ENCODE peak calls at places on chromosomes 7 and 10, in four cellular contexts. One of them, this sample, is unnamed.

GRCh38 chr7:153941061-153941460 is 111.1 kb upstream of the DPP6 start:
- DNase-seq in HFF-Myc: no peak
- DNase-seq in fibroblast of lung: no peak
- DNase-seq in A549: no peak
- DNase-seq in this sample: no peak

GRCh38 chr7:26284995-26285632 is 6.5 kb upstream of the SNX10 start:
- DNase-seq in fibroblast of lung: no peak
- DNase-seq in A549: peak; percentile 33
- DNase-seq in HFF-Myc: no peak
- DNase-seq in this sample: peak; percentile 54

GRCh38 chr7:151014950-151015349 is 9.3 kb downstream of the ATG9B start:
- DNase-seq in fibroblast of lung: no peak
- DNase-seq in HFF-Myc: no peak
- DNase-seq in A549: no peak
- DNase-seq in this sample: no peak

GRCh38 chr7:46283852-46284251 is 362.8 kb upstream of the IGFBP3 start:
- DNase-seq in A549: no peak
- DNase-seq in HFF-Myc: no peak
- DNase-seq in fibroblast of lung: no peak
- DNase-seq in this sample: no peak

GRCh38 chr10:66307826-66308225 is 618.0 kb upstream of the LRRTM3 start:
- DNase-seq in A549: no peak
- DNase-seq in HFF-Myc: no peak
- DNase-seq in fibroblast of lung: no peak
- DNase-seq in this sample: no peak

GRCh38 chr7:91436655-91437054 is 172.4 kb downstream of the FZD1 start:
- DNase-seq in HFF-Myc: no peak
- DNase-seq in fibroblast of lung: no peak
- DNase-seq in A549: no peak
- DNase-seq in this sample: no peak

GRCh38 chr10:95742962-95743535 is 12.9 kb upstream of the ENTPD1 start:
- DNase-seq in A549: no peak
- DNase-seq in fibroblast of lung: peak; percentile 61
- DNase-seq in HFF-Myc: no peak
- DNase-seq in this sample: no peak

GRCh38 chr10:73848821-73849489 is 25.4 kb downstream of the CAMK2G start:
- DNase-seq in A549: peak; percentile 78
- DNase-seq in fibroblast of lung: peak; percentile 65
- DNase-seq in HFF-Myc: peak; percentile 67
- DNase-seq in this sample: peak; percentile 62

GRCh38 chr10:14478201-14478600 is 147.5 kb upstream of the FRMD4A start:
- DNase-seq in A549: no peak
- DNase-seq in fibroblast of lung: no peak
- DNase-seq in HFF-Myc: no peak
- DNase-seq in this sample: no peak

GRCh38 chr7:51009716-51010496 is 227.2 kb upstream of the GRB10 start:
- DNase-seq in fibroblast of lung: peak; percentile 79
- DNase-seq in HFF-Myc: peak; percentile 59
- DNase-seq in A549: no peak
- DNase-seq in this sample: no peak

GRCh38 chr10:100303724-100304319 is 17.3 kb upstream of the BLOC1S2 start:
- DNase-seq in fibroblast of lung: peak; percentile 35
- DNase-seq in HFF-Myc: no peak
- DNase-seq in A549: peak; percentile 55
- DNase-seq in this sample: peak; percentile 41

GRCh38 chr7:116249969-116250553 is 39.7 kb downstream of the TES start:
- DNase-seq in fibroblast of lung: peak; percentile 58
- DNase-seq in HFF-Myc: no peak
- DNase-seq in A549: peak; percentile 78
- DNase-seq in this sample: no peak

GRCh38 chr7:7662527-7662926 is 22.0 kb downstream of the UMAD1 start:
- DNase-seq in HFF-Myc: no peak
- DNase-seq in A549: peak; percentile 6
- DNase-seq in fibroblast of lung: peak; percentile 2
- DNase-seq in this sample: no peak
- TF ChIP-seq CTCF in HFF-Myc: peak; percentile 31
- TF ChIP-seq CTCF in A549: peak; percentile 32
- TF ChIP-seq CTCF in fibroblast of lung: peak; percentile 23
- TF ChIP-seq CTCF in this sample: peak; percentile 74

GRCh38 chr7:124275411-124275810 is 242.5 kb upstream of the TMEM229A start:
- DNase-seq in fibroblast of lung: no peak
- DNase-seq in A549: no peak
- DNase-seq in HFF-Myc: no peak
- DNase-seq in this sample: no peak

GRCh38 chr7:124276005-124276606 is 243.2 kb upstream of the TMEM229A start:
- DNase-seq in HFF-Myc: peak; percentile 1
- DNase-seq in fibroblast of lung: no peak
- DNase-seq in A549: peak; percentile 32
- DNase-seq in this sample: no peak
- TF ChIP-seq CTCF in HFF-Myc: peak; percentile 43
- TF ChIP-seq CTCF in fibroblast of lung: peak; percentile 15
- TF ChIP-seq CTCF in A549: peak; percentile 12
- TF ChIP-seq CTCF in this sample: peak; percentile 41

GRCh38 chr10:70542565-70542938 is 60.0 kb downstream of the PRF1 start:
- DNase-seq in A549: no peak
- DNase-seq in fibroblast of lung: no peak
- DNase-seq in HFF-Myc: no peak
- DNase-seq in this sample: no peak

GRCh38 chr10:70541738-70542564 is 60.6 kb downstream of the PRF1 start:
- DNase-seq in HFF-Myc: no peak
- DNase-seq in fibroblast of lung: no peak
- DNase-seq in A549: no peak
- DNase-seq in this sample: no peak

GRCh38 chr10:70540089-70540788 is 61.7 kb downstream of the PALD1 start:
- DNase-seq in HFF-Myc: no peak
- DNase-seq in A549: peak; percentile 27
- DNase-seq in fibroblast of lung: peak; percentile 20
- DNase-seq in this sample: no peak

GRCh38 chr10:70539471-70539870 is 60.9 kb downstream of the PALD1 start:
- DNase-seq in A549: no peak
- DNase-seq in fibroblast of lung: no peak
- DNase-seq in HFF-Myc: no peak
- DNase-seq in this sample: no peak

DNA sequence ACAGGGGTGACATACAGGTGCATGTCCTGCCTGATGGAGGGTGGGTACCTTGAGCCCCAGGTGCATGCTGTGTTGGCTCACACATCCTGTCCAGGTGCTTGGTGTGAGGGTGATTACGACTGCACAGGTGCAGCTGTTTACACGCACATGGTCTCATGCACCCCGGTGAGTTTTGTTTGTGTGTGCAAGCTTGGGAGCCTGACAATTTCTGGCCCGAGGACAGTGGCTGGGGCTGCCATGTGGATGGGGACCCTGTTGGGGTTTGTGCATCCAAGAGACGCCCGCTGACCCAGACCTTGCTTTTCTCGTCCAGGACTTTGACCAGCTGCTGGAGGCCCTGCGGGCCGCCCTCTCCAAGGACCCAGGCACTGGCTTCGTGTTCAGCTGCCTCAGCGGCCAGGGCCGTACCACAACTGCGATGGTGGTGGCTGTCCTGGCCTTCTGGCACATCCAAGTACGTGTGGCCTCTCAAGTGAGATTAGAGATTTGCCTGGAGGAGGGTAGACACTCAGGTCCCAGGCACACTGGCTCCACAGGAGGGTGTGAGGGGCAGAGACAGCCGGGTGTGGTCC is 61.7 kb downstream of the PRF1 start:
- DNase-seq in HFF-Myc: no peak
- DNase-seq in A549: no peak
- DNase-seq in fibroblast of lung: no peak
- DNase-seq in this sample: no peak
- TF ChIP-seq CTCF in HFF-Myc: no peak
- TF ChIP-seq CTCF in A549: no peak
- TF ChIP-seq CTCF in fibroblast of lung: no peak
- TF ChIP-seq CTCF in this sample: peak; percentile 72

GRCh38 chr7:16320261-16320660 is 101.1 kb downstream of the CRPPA start:
- DNase-seq in fibroblast of lung: no peak
- DNase-seq in A549: no peak
- DNase-seq in HFF-Myc: no peak
- DNase-seq in this sample: no peak
- TF ChIP-seq CTCF in fibroblast of lung: no peak
- TF ChIP-seq CTCF in A549: no peak
- TF ChIP-seq CTCF in HFF-Myc: no peak
- TF ChIP-seq CTCF in this sample: no peak

DNA sequence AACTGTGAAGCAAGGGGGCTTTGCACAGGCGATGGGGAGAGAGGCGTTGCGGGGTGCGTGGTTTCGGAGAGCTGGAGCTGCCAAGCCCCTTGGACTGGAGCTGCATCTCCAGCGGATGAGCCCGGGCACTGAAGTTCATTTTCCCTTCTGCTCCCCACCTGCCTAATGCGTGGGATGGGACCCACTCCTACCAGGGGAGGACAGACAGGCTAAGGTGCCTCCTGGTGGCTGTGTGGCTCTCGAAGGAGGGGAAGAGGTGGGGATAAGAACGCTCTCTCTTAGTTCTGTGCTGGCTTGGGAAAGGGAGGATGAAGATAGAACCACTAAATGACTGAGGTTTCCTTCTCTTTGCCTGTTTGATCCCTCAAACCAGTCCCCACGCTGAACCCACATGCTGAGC is 177.6 kb upstream of the PITRM1 start:
- DNase-seq in fibroblast of lung: no peak
- DNase-seq in A549: no peak
- DNase-seq in HFF-Myc: no peak
- DNase-seq in this sample: no peak
- TF ChIP-seq CTCF in fibroblast of lung: no peak
- TF ChIP-seq CTCF in A549: no peak
- TF ChIP-seq CTCF in HFF-Myc: no peak
- TF ChIP-seq CTCF in this sample: no peak

GRCh38 chr10:79390551-79391229 is 43.4 kb downstream of the PPIF start:
- DNase-seq in A549: no peak
- DNase-seq in HFF-Myc: no peak
- DNase-seq in fibroblast of lung: no peak
- DNase-seq in this sample: no peak
- TF ChIP-seq CTCF in A549: no peak
- TF ChIP-seq CTCF in HFF-Myc: no peak
- TF ChIP-seq CTCF in fibroblast of lung: peak; percentile 33
- TF ChIP-seq CTCF in this sample: no peak

GRCh38 chr7:40447345-40447744 is 312.5 kb downstream of the SUGCT start:
- DNase-seq in HFF-Myc: no peak
- DNase-seq in fibroblast of lung: no peak
- DNase-seq in A549: no peak
- DNase-seq in this sample: no peak
- TF ChIP-seq CTCF in HFF-Myc: no peak
- TF ChIP-seq CTCF in fibroblast of lung: no peak
- TF ChIP-seq CTCF in A549: no peak
- TF ChIP-seq CTCF in this sample: peak; percentile 8

DNA sequence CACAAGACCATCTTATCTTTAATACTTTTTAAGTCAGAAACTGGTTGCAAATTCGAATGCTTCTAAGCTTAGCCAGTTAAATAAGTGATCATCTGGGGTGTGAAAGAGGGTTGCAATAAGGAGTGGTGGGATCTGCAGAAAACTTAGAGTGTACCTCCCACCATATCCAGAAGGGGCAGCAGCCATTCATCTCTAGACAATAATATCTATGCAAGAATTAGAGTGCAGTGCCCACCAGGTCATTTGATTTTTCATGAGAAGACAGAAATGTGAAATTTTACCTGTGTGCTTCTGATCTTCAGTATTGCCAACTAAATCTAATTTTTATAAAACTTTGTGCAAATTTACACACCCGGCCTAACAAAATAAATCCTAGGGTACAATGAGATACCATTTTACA is 127.2 kb upstream of the SP4 start:
- DNase-seq in fibroblast of lung: no peak
- DNase-seq in HFF-Myc: no peak
- DNase-seq in A549: peak; percentile 2
- DNase-seq in this sample: no peak
- TF ChIP-seq CTCF in fibroblast of lung: no peak
- TF ChIP-seq CTCF in HFF-Myc: no peak
- TF ChIP-seq CTCF in A549: no peak
- TF ChIP-seq CTCF in this sample: peak; percentile 39

DNA sequence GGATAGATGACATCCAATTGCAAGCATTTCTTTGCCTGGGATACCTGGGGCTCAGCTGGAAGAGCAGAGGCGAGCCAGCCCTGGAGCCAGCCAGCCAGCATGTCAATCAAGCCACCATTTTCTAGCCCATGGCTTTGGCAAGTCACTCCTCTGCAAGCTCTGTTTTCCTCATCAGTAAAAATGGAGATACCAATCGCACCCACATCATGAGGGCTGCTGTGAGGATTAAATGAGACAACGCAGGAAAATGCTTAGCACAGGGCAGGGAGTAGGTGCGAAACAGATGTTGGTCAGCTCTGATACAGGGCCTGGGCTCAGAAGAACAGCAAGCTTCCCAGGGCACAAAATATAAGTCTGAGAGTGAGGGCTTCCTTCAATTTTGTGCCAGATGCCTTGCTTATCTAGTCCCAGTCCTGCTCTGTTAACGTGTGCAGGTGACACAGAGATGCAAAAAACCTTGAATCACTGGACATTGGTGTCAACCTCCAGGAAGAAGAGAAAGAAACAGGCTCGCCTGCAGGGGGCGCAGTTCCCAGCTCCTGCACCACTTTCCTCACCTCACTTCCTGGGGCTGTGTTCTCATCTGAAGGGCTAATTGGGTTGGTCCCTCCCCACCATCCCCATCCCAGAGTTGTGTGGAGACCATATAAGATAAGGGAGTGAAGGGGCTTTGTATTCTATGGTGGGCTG is 72.8 kb upstream of the CACUL1 start:
- DNase-seq in fibroblast of lung: no peak
- DNase-seq in A549: no peak
- DNase-seq in HFF-Myc: no peak
- DNase-seq in this sample: no peak
- TF ChIP-seq CTCF in fibroblast of lung: peak; percentile 12
- TF ChIP-seq CTCF in A549: peak; percentile 16
- TF ChIP-seq CTCF in HFF-Myc: peak; percentile 49
- TF ChIP-seq CTCF in this sample: peak; percentile 71

DNA sequence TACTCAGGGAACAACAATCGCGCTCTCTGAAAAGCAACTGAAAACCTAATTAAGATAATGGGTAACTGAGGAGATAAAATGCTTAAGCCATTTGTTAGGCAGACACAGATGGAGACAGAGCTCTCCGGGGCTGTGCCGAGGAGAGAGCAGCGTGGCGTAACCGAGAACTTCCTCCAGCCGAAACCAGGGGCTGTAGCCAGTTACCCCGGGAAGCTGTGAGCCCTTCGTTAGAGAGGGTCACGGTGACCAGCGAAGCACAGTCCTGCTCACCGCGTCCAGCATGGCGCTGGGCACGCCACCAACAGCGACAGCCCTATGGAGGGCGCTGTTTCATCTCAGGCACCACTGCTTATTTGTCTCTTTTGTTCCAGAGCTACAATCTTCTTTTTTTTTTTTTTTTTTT is 16.1 kb downstream of the PAPOLB start:
- DNase-seq in fibroblast of lung: no peak
- DNase-seq in HFF-Myc: no peak
- DNase-seq in A549: no peak
- DNase-seq in this sample: no peak
- TF ChIP-seq CTCF in fibroblast of lung: no peak
- TF ChIP-seq CTCF in HFF-Myc: peak; percentile 31
- TF ChIP-seq CTCF in A549: no peak
- TF ChIP-seq CTCF in this sample: no peak